ENCODE peak calls at places on chromosomes 7 and 10, in ten cellular contexts. R is GM20000; Y is left ventricle myocardium inferior; O is dorsolateral prefrontal cortex; H is GM06990; Q is adrenal gland; K is CD4-positive, alpha-beta T cell; D is progenitor cell of endocrine pancreas; G is cardiac fibroblast; I is fibroblast of the aortic adventitia. M is an unnamed sample.

GRCh38 chr10:42932735-42933453 is 144.0 kb upstream of the RET start:
- DNase-seq in R (no peak), Y (no peak), O (no peak), H (no peak), Q (no peak), K (peak), D (peak), G (no peak), I (no peak), M (no peak)

GRCh38 chr7:78873117-78873516 is 580.4 kb downstream of the MAGI2 start:
- DNase-seq in R (no peak), Y (no peak), O (no peak), H (no peak), Q (no peak), K (no peak), D (no peak), G (no peak), I (no peak), M (no peak)

GRCh38 chr10:114375082-114375481 is 29.2 kb downstream of the AFAP1L2 start:
- DNase-seq in R (no peak), Y (no peak), O (no peak), H (no peak), Q (no peak), K (no peak), D (no peak), G (peak), I (no peak), M (no peak)

GRCh38 chr7:89507034-89507433 is 647.2 kb upstream of the STEAP1 start:
- DNase-seq in R (no peak), Y (no peak), O (no peak), H (no peak), Q (no peak), K (no peak), D (no peak), G (no peak), I (no peak), M (no peak)

GRCh38 chr10:112446055-112446854 is 459 bp downstream of the ZDHHC6 start:
- DNase-seq in R (no peak), Y (no peak), O (no peak), H (no peak), Q (no peak), K (no peak), D (no peak), G (peak), I (peak), M (no peak)

GRCh38 chr7:64993901-64994300 is 3.1 kb upstream of the ZNF117 start:
- DNase-seq in R (no peak), Y (no peak), O (no peak), H (no peak), Q (no peak), K (no peak), D (no peak), G (no peak), I (no peak), M (no peak)

GRCh38 chr7:2394566-2395082 is 8.8 kb upstream of the CHST12 start:
- DNase-seq in R (no peak), Y (no peak), O (no peak), H (no peak), Q (no peak), K (no peak), D (no peak), G (no peak), I (no peak), M (no peak)

GRCh38 chr10:132841254-132841975 is 55.5 kb upstream of the NKX6-2 start:
- DNase-seq in R (no peak), Y (no peak), O (no peak), H (no peak), Q (no peak), K (no peak), D (no peak), G (no peak), I (no peak), M (no peak)

GRCh38 chr7:150756858-150757257 is 19.6 kb downstream of the GIMAP5 start:
- DNase-seq in R (peak), Y (no peak), O (no peak), H (no peak), Q (no peak), K (no peak), D (no peak), G (no peak), I (no peak), M (peak)
- TF ChIP-seq CTCF in R (no peak), Y (peak), O (peak), H (peak), Q (no peak), K (peak), D (peak), G (no peak), I (no peak), M (peak)

GRCh38 chr7:139936760-139937310 is 107.8 kb downstream of the TBXAS1 start:
- DNase-seq in R (no peak), Y (no peak), O (no peak), H (no peak), Q (peak), K (no peak), D (no peak), G (peak), I (peak), M (no peak)
- TF ChIP-seq CTCF in R (no peak), Y (no peak), O (no peak), H (no peak), Q (no peak), K (no peak), D (no peak), G (no peak), I (no peak), M (no peak)

DNA sequence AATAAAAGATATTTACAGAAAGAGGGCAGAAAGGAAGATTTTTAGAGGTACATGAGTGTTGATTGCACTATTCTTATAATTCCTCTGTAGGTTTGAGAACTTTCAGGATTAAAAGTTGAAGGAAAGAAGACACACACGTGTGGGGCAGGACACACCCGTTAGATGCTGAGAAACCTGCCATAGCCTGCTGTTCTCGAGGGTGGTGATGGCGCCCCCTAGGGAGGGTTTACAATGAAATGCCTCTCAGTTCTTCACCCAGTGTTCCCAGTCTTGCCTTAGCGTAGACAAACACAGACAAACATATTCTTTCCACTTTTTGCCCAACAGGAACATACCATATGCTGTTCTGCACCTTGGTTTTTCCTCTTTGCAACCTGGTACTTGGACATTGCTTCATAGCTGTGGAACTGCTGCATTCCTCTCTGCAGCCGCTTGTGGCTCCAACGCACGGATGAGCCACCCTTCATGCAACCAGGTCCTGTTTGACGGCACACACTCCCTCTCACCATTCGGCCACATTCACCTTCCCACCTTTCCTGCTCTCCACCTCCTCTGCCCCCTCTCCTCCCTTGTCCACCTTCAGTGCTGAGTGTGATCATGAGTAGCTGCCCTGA is 23.3 kb upstream of the HSPA12A start:
- DNase-seq in R (no peak), Y (no peak), O (no peak), H (no peak), Q (no peak), K (no peak), D (no peak), G (no peak), I (peak), M (no peak)
- TF ChIP-seq CTCF in R (no peak), Y (peak), O (peak), H (peak), Q (peak), K (no peak), D (peak), G (no peak), I (peak), M (peak)

GRCh38 chr10:22105270-22105669 is 101.7 kb upstream of the DNAJC1 start:
- DNase-seq in R (no peak), Y (no peak), O (no peak), H (no peak), Q (no peak), K (no peak), D (no peak), G (no peak), I (no peak), M (no peak)
- TF ChIP-seq CTCF in R (no peak), Y (no peak), O (no peak), H (no peak), Q (no peak), K (no peak), D (no peak), G (no peak), I (no peak), M (no peak)

DNA sequence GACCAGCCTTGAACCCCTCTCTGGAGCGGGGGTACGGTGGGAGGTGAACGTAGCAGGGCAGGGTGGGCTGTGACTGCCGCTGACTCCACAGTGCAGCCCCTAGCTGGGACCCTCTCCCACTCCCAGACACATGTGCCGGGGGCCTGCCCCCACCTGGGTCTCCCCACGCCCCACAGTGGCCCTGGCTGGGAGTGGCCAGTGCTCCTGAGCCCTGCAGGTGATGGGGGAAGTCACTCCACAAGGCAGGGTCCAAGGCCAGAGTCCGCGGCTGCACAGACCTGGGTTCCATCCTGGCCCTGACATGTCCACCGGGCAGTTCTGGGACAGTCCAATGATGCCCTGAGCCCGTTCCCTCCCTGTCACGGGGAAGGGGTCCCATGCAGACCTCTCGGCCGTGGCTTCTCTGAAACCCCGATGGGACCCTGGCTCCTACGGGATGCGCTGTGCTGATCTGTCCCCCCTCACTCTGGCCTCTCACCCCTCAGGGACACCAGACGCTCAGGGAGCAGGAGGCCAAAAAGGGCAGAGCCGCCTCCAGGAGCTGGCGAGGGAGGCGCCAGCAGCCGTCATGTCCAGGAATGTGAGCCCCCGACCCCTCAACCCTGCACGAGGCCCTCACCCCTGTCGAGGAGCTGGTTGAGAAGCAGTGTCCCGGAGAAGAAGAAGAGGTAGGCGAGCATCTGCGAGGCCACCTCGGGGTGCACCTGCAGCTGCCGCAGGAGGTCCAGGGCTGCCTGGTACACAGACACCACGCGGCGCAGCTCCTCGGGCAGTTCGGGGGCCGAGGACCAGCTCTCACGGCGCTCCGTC is 40.4 kb downstream of the AP5Z1 start:
- DNase-seq in R (no peak), Y (no peak), O (no peak), H (no peak), Q (no peak), K (no peak), D (no peak), G (no peak), I (no peak), M (no peak)
- TF ChIP-seq CTCF in R (no peak), Y (no peak), O (no peak), H (peak), Q (no peak), K (no peak), D (peak), G (no peak), I (no peak), M (peak)

DNA sequence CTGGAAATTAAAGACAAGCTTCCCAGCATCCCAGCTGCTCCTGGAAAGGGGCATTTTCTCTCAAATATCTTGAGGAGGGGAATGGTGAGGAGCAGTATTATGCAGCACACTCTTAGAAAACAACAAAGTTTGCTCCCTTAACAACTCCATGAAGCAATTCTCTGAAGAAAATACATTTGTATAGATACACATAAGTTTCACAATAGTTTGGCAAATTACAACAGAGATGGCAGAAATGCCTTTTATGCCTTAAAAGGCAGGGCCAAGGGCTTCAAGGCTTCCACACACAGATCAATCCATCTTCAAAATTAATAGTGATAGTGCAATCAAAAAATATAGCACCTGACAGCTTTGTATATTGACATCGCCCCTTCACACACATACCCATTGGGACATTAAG is 12.2 kb downstream of the DGKI start:
- DNase-seq in R (no peak), Y (no peak), O (no peak), H (no peak), Q (no peak), K (no peak), D (no peak), G (no peak), I (no peak), M (no peak)
- TF ChIP-seq CTCF in R (no peak), Y (no peak), O (no peak), H (no peak), Q (no peak), K (no peak), D (no peak), G (no peak), I (no peak), M (no peak)

DNA sequence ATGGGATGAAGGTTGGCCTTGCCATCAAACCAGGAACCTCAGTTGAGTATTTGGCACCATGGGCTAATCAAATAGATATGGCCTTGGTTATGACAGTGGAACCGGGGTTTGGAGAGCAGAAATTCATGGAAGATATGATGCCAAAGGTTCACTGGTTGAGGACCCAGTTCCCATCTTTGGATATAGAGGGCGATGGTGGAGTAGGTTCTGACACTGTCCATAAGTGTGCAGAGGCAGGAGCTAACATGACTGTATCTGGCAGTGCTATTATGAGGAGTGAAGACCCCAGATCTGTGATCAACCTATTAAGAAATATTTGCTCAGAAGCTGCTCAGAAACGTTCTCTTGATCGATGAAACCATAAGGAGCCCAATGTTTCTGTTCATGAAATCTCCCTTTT is 641 bp downstream of the RPEL1 start:
- DNase-seq in R (no peak), Y (no peak), O (no peak), H (no peak), Q (no peak), K (no peak), D (no peak), G (no peak), I (no peak), M (no peak)
- TF ChIP-seq CTCF in R (no peak), Y (no peak), O (no peak), H (no peak), Q (no peak), K (no peak), D (peak), G (peak), I (peak), M (no peak)

GRCh38 chr10:120963053-120963533 is 111.9 kb downstream of the WDR11 start:
- DNase-seq in R (no peak), Y (no peak), O (no peak), H (no peak), Q (no peak), K (no peak), D (no peak), G (no peak), I (no peak), M (no peak)
- TF ChIP-seq CTCF in R (no peak), Y (no peak), O (no peak), H (no peak), Q (no peak), K (no peak), D (no peak), G (no peak), I (no peak), M (no peak)